ENCODE peak calls at places on chromosomes 12 and 14, in nine cellular contexts. M is nucleus accumbens; Q is GM12865; Y is activated CD4-positive, CD25-positive, alpha-beta regulatory T cell treated with anti-CD3 and anti-CD28 coated beads, Interleukin-2, amount 50 U/mL, for 72 hours; W is astrocyte of the spinal cord; Z is AG04450; T is hepatocyte; G is SW 1271; F is C1 segment of cervical spinal cord. U is an unnamed sample.

GRCh38 chr14:101215936-101216335 is 312.4 kb upstream of the RTL1 start:
- DNase-seq in M (no peak), Q (no peak), Y (no peak), W (no peak), Z (no peak), T (no peak), G (no peak), F (no peak), U (no peak)

GRCh38 chr14:97723834-97724770 is 926.9 kb downstream of the VRK1 start:
- DNase-seq in M (no peak), Q (peak; percentile 54), Y (peak; percentile 52), W (no peak), Z (no peak), T (no peak), G (no peak), F (no peak), U (no peak)

GRCh38 chr14:61894452-61895077 is 132.3 kb downstream of the SNAPC1 start:
- DNase-seq in M (peak; percentile 54), Q (peak; percentile 78), Y (peak; percentile 49), W (peak; percentile 53), Z (peak; percentile 16), T (peak; percentile 87), G (peak; percentile 47), F (no peak), U (peak; percentile 25)

GRCh38 chr12:62643470-62643869 is 176.8 kb downstream of the MON2 start:
- DNase-seq in M (no peak), Q (no peak), Y (no peak), W (no peak), Z (no peak), T (no peak), G (no peak), F (no peak), U (no peak)

GRCh38 chr12:89126712-89127111 is 225.6 kb downstream of the DUSP6 start:
- DNase-seq in M (no peak), Q (no peak), Y (no peak), W (no peak), Z (no peak), T (no peak), G (no peak), F (no peak), U (no peak)

GRCh38 chr12:64720884-64721283 is 38.3 kb downstream of the GNS start:
- DNase-seq in M (no peak), Q (no peak), Y (no peak), W (no peak), Z (no peak), T (no peak), G (no peak), F (no peak), U (no peak)

GRCh38 chr12:6535960-6536847 is 1.9 kb downstream of the GAPDH start:
- DNase-seq in M (no peak), Q (peak; percentile 22), Y (no peak), W (no peak), Z (no peak), T (no peak), G (no peak), F (no peak), U (no peak)

GRCh38 chr12:127363392-127363791 is 903.6 kb upstream of the TMEM132C start:
- DNase-seq in M (no peak), Q (peak; percentile 20), Y (no peak), W (peak; percentile 15), Z (no peak), T (no peak), G (no peak), F (no peak), U (no peak)

GRCh38 chr14:95356245-95356850 is 36.6 kb upstream of the CLMN start:
- DNase-seq in M (no peak), Q (no peak), Y (no peak), W (no peak), Z (no peak), T (no peak), G (no peak), F (no peak), U (no peak)

GRCh38 chr14:65290830-65291229 is 121.7 kb upstream of the FUT8 start:
- DNase-seq in M (no peak), Q (peak; percentile 68), Y (no peak), W (peak; percentile 71), Z (no peak), T (no peak), G (no peak), F (no peak), U (no peak)

GRCh38 chr12:18443768-18444437 is 182.6 kb downstream of the PIK3C2G start:
- DNase-seq in M (no peak), Q (no peak), Y (no peak), W (peak; percentile 37), Z (no peak), T (no peak), G (no peak), F (no peak), U (no peak)

GRCh38 chr12:62917066-62917465 is 17.9 kb downstream of the PPM1H start:
- DNase-seq in M (no peak), Q (no peak), Y (no peak), W (no peak), Z (no peak), T (no peak), G (no peak), F (no peak), U (no peak)

GRCh38 chr14:86787782-86788181 is 1205.2 kb downstream of the GALC start:
- DNase-seq in M (no peak), Q (no peak), Y (no peak), W (peak; percentile 34), Z (peak; percentile 45), T (peak; percentile 13), G (no peak), F (no peak), U (no peak)

U was measured in Panc1.